ENCODE peak calls at places on chromosomes 2 and 18, in nine cellular contexts. One of them, this sample, is unnamed.

GRCh38 chr2:69056071-69056470 is 43.1 kb downstream of the ANTXR1 start:
- DNase-seq in fibroblast of pulmonary artery: no peak
- DNase-seq in CD8-positive, alpha-beta T cell: no peak
- DNase-seq in A549: no peak
- DNase-seq in AG04450: no peak
- DNase-seq in spleen: no peak
- DNase-seq in pancreas: no peak
- DNase-seq in neural crest cell: no peak
- DNase-seq in transverse colon: no peak
- DNase-seq in this sample: no peak

GRCh38 chr2:127859712-127860085 is 1.7 kb upstream of the POLR2D start:
- DNase-seq in fibroblast of pulmonary artery: no peak
- DNase-seq in CD8-positive, alpha-beta T cell: peak; percentile 73
- DNase-seq in A549: no peak
- DNase-seq in AG04450: no peak
- DNase-seq in spleen: peak; percentile 93
- DNase-seq in pancreas: peak; percentile 92
- DNase-seq in neural crest cell: no peak
- DNase-seq in transverse colon: peak; percentile 83
- DNase-seq in this sample: peak; percentile 41

GRCh38 chr2:170525566-170525900 is 189.6 kb upstream of the SP5 start:
- DNase-seq in fibroblast of pulmonary artery: peak; percentile 93
- DNase-seq in CD8-positive, alpha-beta T cell: no peak
- DNase-seq in A549: peak; percentile 60
- DNase-seq in AG04450: peak; percentile 86
- DNase-seq in spleen: no peak
- DNase-seq in pancreas: no peak
- DNase-seq in neural crest cell: no peak
- DNase-seq in transverse colon: peak; percentile 63
- DNase-seq in this sample: no peak

GRCh38 chr2:237996041-237996593 is 29.3 kb downstream of the UBE2F start:
- DNase-seq in fibroblast of pulmonary artery: peak; percentile 70
- DNase-seq in CD8-positive, alpha-beta T cell: no peak
- DNase-seq in A549: no peak
- DNase-seq in AG04450: peak; percentile 44
- DNase-seq in spleen: no peak
- DNase-seq in pancreas: no peak
- DNase-seq in neural crest cell: no peak
- DNase-seq in transverse colon: no peak
- DNase-seq in this sample: no peak

GRCh38 chr2:5690718-5691658 is 1.2 kb upstream of the SOX11 start:
- DNase-seq in fibroblast of pulmonary artery: no peak
- DNase-seq in CD8-positive, alpha-beta T cell: no peak
- DNase-seq in A549: no peak
- DNase-seq in AG04450: no peak
- DNase-seq in spleen: no peak
- DNase-seq in pancreas: peak; percentile 45
- DNase-seq in neural crest cell: peak; percentile 70
- DNase-seq in transverse colon: no peak
- DNase-seq in this sample: no peak

GRCh38 chr2:240599141-240599583 is 12.6 kb downstream of the CAPN10 start:
- DNase-seq in fibroblast of pulmonary artery: no peak
- DNase-seq in CD8-positive, alpha-beta T cell: no peak
- DNase-seq in A549: no peak
- DNase-seq in AG04450: no peak
- DNase-seq in spleen: peak; percentile 62
- DNase-seq in pancreas: no peak
- DNase-seq in neural crest cell: no peak
- DNase-seq in transverse colon: no peak
- DNase-seq in this sample: no peak

GRCh38 chr2:71850306-71850801 is 297.3 kb downstream of the CYP26B1 start:
- DNase-seq in fibroblast of pulmonary artery: no peak
- DNase-seq in CD8-positive, alpha-beta T cell: no peak
- DNase-seq in A549: no peak
- DNase-seq in AG04450: no peak
- DNase-seq in spleen: no peak
- DNase-seq in pancreas: no peak
- DNase-seq in neural crest cell: no peak
- DNase-seq in transverse colon: no peak
- DNase-seq in this sample: no peak

GRCh38 chr18:45670281-45670962 is 53.6 kb upstream of the SLC14A1 start:
- DNase-seq in fibroblast of pulmonary artery: peak; percentile 73
- DNase-seq in CD8-positive, alpha-beta T cell: peak; percentile 52
- DNase-seq in A549: no peak
- DNase-seq in AG04450: no peak
- DNase-seq in spleen: no peak
- DNase-seq in pancreas: no peak
- DNase-seq in neural crest cell: no peak
- DNase-seq in transverse colon: no peak
- DNase-seq in this sample: peak; percentile 33

GRCh38 chr2:240206630-240207029 is 66.2 kb upstream of the OTOS start:
- DNase-seq in fibroblast of pulmonary artery: no peak
- DNase-seq in CD8-positive, alpha-beta T cell: no peak
- DNase-seq in A549: no peak
- DNase-seq in AG04450: no peak
- DNase-seq in spleen: no peak
- DNase-seq in pancreas: no peak
- DNase-seq in neural crest cell: no peak
- DNase-seq in transverse colon: no peak
- DNase-seq in this sample: no peak

GRCh38 chr2:54897420-54898310 is 152.6 kb downstream of the RTN4 start:
- DNase-seq in fibroblast of pulmonary artery: no peak
- DNase-seq in CD8-positive, alpha-beta T cell: no peak
- DNase-seq in A549: no peak
- DNase-seq in AG04450: no peak
- DNase-seq in spleen: no peak
- DNase-seq in pancreas: no peak
- DNase-seq in neural crest cell: no peak
- DNase-seq in transverse colon: no peak
- DNase-seq in this sample: no peak

GRCh38 chr2:47250576-47251403 is 95.7 kb upstream of the STPG4 start:
- DNase-seq in fibroblast of pulmonary artery: peak; percentile 25
- DNase-seq in CD8-positive, alpha-beta T cell: no peak
- DNase-seq in A549: no peak
- DNase-seq in AG04450: no peak
- DNase-seq in spleen: no peak
- DNase-seq in pancreas: no peak
- DNase-seq in neural crest cell: no peak
- DNase-seq in transverse colon: no peak
- DNase-seq in this sample: no peak

GRCh38 chr2:209147981-209148380 is 275.9 kb upstream of the MAP2 start:
- DNase-seq in fibroblast of pulmonary artery: no peak
- DNase-seq in CD8-positive, alpha-beta T cell: no peak
- DNase-seq in A549: no peak
- DNase-seq in AG04450: no peak
- DNase-seq in spleen: no peak
- DNase-seq in pancreas: no peak
- DNase-seq in neural crest cell: no peak
- DNase-seq in transverse colon: no peak
- DNase-seq in this sample: no peak

GRCh38 chr2:26429779-26430654 is 28.3 kb downstream of the DRC1 start:
- DNase-seq in fibroblast of pulmonary artery: no peak
- DNase-seq in CD8-positive, alpha-beta T cell: no peak
- DNase-seq in A549: no peak
- DNase-seq in AG04450: no peak
- DNase-seq in spleen: no peak
- DNase-seq in pancreas: no peak
- DNase-seq in neural crest cell: no peak
- DNase-seq in transverse colon: no peak
- DNase-seq in this sample: no peak

GRCh38 chr2:159285433-159285832 is 1.1 kb downstream of the WDSUB1 start:
- DNase-seq in fibroblast of pulmonary artery: no peak
- DNase-seq in CD8-positive, alpha-beta T cell: no peak
- DNase-seq in A549: no peak
- DNase-seq in AG04450: no peak
- DNase-seq in spleen: peak; percentile 79
- DNase-seq in pancreas: no peak
- DNase-seq in neural crest cell: no peak
- DNase-seq in transverse colon: no peak
- DNase-seq in this sample: no peak

GRCh38 chr2:42150159-42150558 is 19.0 kb upstream of the EML4 start:
- DNase-seq in fibroblast of pulmonary artery: no peak
- DNase-seq in CD8-positive, alpha-beta T cell: no peak
- DNase-seq in A549: no peak
- DNase-seq in AG04450: no peak
- DNase-seq in spleen: no peak
- DNase-seq in pancreas: no peak
- DNase-seq in neural crest cell: no peak
- DNase-seq in transverse colon: no peak
- DNase-seq in this sample: no peak

GRCh38 chr2:128381001-128381938 is 62.6 kb upstream of the HS6ST1 start:
- DNase-seq in fibroblast of pulmonary artery: peak; percentile 19
- DNase-seq in CD8-positive, alpha-beta T cell: no peak
- DNase-seq in A549: no peak
- DNase-seq in AG04450: no peak
- DNase-seq in spleen: peak; percentile 78
- DNase-seq in pancreas: no peak
- DNase-seq in neural crest cell: peak; percentile 48
- DNase-seq in transverse colon: peak; percentile 5
- DNase-seq in this sample: no peak

GRCh38 chr18:27211569-27211968 is 26.5 kb upstream of the CHST9 start:
- DNase-seq in fibroblast of pulmonary artery: no peak
- DNase-seq in CD8-positive, alpha-beta T cell: no peak
- DNase-seq in A549: no peak
- DNase-seq in AG04450: no peak
- DNase-seq in spleen: no peak
- DNase-seq in pancreas: no peak
- DNase-seq in neural crest cell: no peak
- DNase-seq in transverse colon: no peak
- DNase-seq in this sample: no peak

GRCh38 chr18:31736630-31737029 is 24.1 kb downstream of the SLC25A52 start:
- DNase-seq in fibroblast of pulmonary artery: no peak
- DNase-seq in CD8-positive, alpha-beta T cell: no peak
- DNase-seq in A549: no peak
- DNase-seq in AG04450: no peak
- DNase-seq in spleen: no peak
- DNase-seq in pancreas: no peak
- DNase-seq in neural crest cell: no peak
- DNase-seq in transverse colon: no peak
- DNase-seq in this sample: peak; percentile 22

GRCh38 chr2:7758065-7758759 is 841.0 kb downstream of the RNF144A start:
- DNase-seq in fibroblast of pulmonary artery: no peak
- DNase-seq in CD8-positive, alpha-beta T cell: no peak
- DNase-seq in A549: no peak
- DNase-seq in AG04450: no peak
- DNase-seq in spleen: no peak
- DNase-seq in pancreas: no peak
- DNase-seq in neural crest cell: no peak
- DNase-seq in transverse colon: no peak
- DNase-seq in this sample: no peak

GRCh38 chr18:23918395-23919032 is 96.0 kb upstream of the TTC39C start:
- DNase-seq in fibroblast of pulmonary artery: peak; percentile 74
- DNase-seq in CD8-positive, alpha-beta T cell: peak; percentile 86
- DNase-seq in A549: peak; percentile 46
- DNase-seq in AG04450: peak; percentile 15
- DNase-seq in spleen: peak; percentile 86
- DNase-seq in pancreas: peak; percentile 62
- DNase-seq in neural crest cell: peak; percentile 85
- DNase-seq in transverse colon: peak; percentile 81
- DNase-seq in this sample: peak; percentile 61

GRCh38 chr18:8426401-8426800 is 182.8 kb upstream of the RAB12 start:
- DNase-seq in fibroblast of pulmonary artery: no peak
- DNase-seq in CD8-positive, alpha-beta T cell: no peak
- DNase-seq in A549: peak; percentile 12
- DNase-seq in AG04450: no peak
- DNase-seq in spleen: no peak
- DNase-seq in pancreas: no peak
- DNase-seq in neural crest cell: peak; percentile 38
- DNase-seq in transverse colon: no peak
- DNase-seq in this sample: no peak

GRCh38 chr18:49250819-49251388 is 209.5 kb downstream of the DYM start:
- DNase-seq in fibroblast of pulmonary artery: peak; percentile 64
- DNase-seq in CD8-positive, alpha-beta T cell: no peak
- DNase-seq in A549: peak; percentile 16
- DNase-seq in AG04450: no peak
- DNase-seq in spleen: no peak
- DNase-seq in pancreas: no peak
- DNase-seq in neural crest cell: no peak
- DNase-seq in transverse colon: no peak
- DNase-seq in this sample: no peak
- TF ChIP-seq CTCF in fibroblast of pulmonary artery: peak; percentile 73
- TF ChIP-seq CTCF in CD8-positive, alpha-beta T cell: no peak
- TF ChIP-seq CTCF in A549: peak; percentile 51
- TF ChIP-seq CTCF in AG04450: peak; percentile 68
- TF ChIP-seq CTCF in spleen: no peak
- TF ChIP-seq CTCF in pancreas: peak; percentile 15
- TF ChIP-seq CTCF in neural crest cell: peak; percentile 52
- TF ChIP-seq CTCF in transverse colon: peak; percentile 29
- TF ChIP-seq CTCF in this sample: no peak

GRCh38 chr2:120856421-120856862 is 120.8 kb downstream of the GLI2 start:
- DNase-seq in fibroblast of pulmonary artery: peak; percentile 51
- DNase-seq in CD8-positive, alpha-beta T cell: no peak
- DNase-seq in A549: peak; percentile 31
- DNase-seq in AG04450: no peak
- DNase-seq in spleen: peak; percentile 54
- DNase-seq in pancreas: peak; percentile 34
- DNase-seq in neural crest cell: no peak
- DNase-seq in transverse colon: no peak
- DNase-seq in this sample: no peak
- TF ChIP-seq CTCF in fibroblast of pulmonary artery: peak; percentile 34
- TF ChIP-seq CTCF in CD8-positive, alpha-beta T cell: no peak
- TF ChIP-seq CTCF in A549: no peak
- TF ChIP-seq CTCF in AG04450: peak; percentile 57
- TF ChIP-seq CTCF in spleen: no peak
- TF ChIP-seq CTCF in pancreas: no peak
- TF ChIP-seq CTCF in neural crest cell: peak; percentile 21
- TF ChIP-seq CTCF in transverse colon: peak; percentile 18
- TF ChIP-seq CTCF in this sample: no peak

GRCh38 chr2:86002375-86002774 is 103.3 kb downstream of the POLR1A start:
- DNase-seq in fibroblast of pulmonary artery: no peak
- DNase-seq in CD8-positive, alpha-beta T cell: no peak
- DNase-seq in A549: no peak
- DNase-seq in AG04450: no peak
- DNase-seq in spleen: peak; percentile 16
- DNase-seq in pancreas: no peak
- DNase-seq in neural crest cell: no peak
- DNase-seq in transverse colon: no peak
- DNase-seq in this sample: no peak
- TF ChIP-seq CTCF in fibroblast of pulmonary artery: no peak
- TF ChIP-seq CTCF in CD8-positive, alpha-beta T cell: no peak
- TF ChIP-seq CTCF in A549: no peak
- TF ChIP-seq CTCF in AG04450: no peak
- TF ChIP-seq CTCF in spleen: no peak
- TF ChIP-seq CTCF in pancreas: no peak
- TF ChIP-seq CTCF in neural crest cell: no peak
- TF ChIP-seq CTCF in transverse colon: no peak
- TF ChIP-seq CTCF in this sample: no peak

GRCh38 chr18:4016391-4017049 is 438.6 kb downstream of the DLGAP1 start:
- DNase-seq in fibroblast of pulmonary artery: no peak
- DNase-seq in CD8-positive, alpha-beta T cell: no peak
- DNase-seq in A549: no peak
- DNase-seq in AG04450: no peak
- DNase-seq in spleen: no peak
- DNase-seq in pancreas: no peak
- DNase-seq in neural crest cell: no peak
- DNase-seq in transverse colon: no peak
- DNase-seq in this sample: no peak

GRCh38 chr18:4020026-4020425 is 435.1 kb downstream of the DLGAP1 start:
- DNase-seq in fibroblast of pulmonary artery: no peak
- DNase-seq in CD8-positive, alpha-beta T cell: no peak
- DNase-seq in A549: no peak
- DNase-seq in AG04450: no peak
- DNase-seq in spleen: no peak
- DNase-seq in pancreas: no peak
- DNase-seq in neural crest cell: no peak
- DNase-seq in transverse colon: no peak
- DNase-seq in this sample: no peak

GRCh38 chr18:4017479-4017878 is 437.6 kb downstream of the DLGAP1 start:
- DNase-seq in fibroblast of pulmonary artery: peak; percentile 1
- DNase-seq in CD8-positive, alpha-beta T cell: no peak
- DNase-seq in A549: peak; percentile 54
- DNase-seq in AG04450: no peak
- DNase-seq in spleen: no peak
- DNase-seq in pancreas: no peak
- DNase-seq in neural crest cell: no peak
- DNase-seq in transverse colon: no peak
- DNase-seq in this sample: peak; percentile 30
- TF ChIP-seq CTCF in fibroblast of pulmonary artery: peak; percentile 23
- TF ChIP-seq CTCF in CD8-positive, alpha-beta T cell: no peak
- TF ChIP-seq CTCF in A549: peak; percentile 27
- TF ChIP-seq CTCF in AG04450: peak; percentile 12
- TF ChIP-seq CTCF in spleen: no peak
- TF ChIP-seq CTCF in pancreas: no peak
- TF ChIP-seq CTCF in neural crest cell: peak; percentile 46
- TF ChIP-seq CTCF in transverse colon: no peak
- TF ChIP-seq CTCF in this sample: no peak

This sample was measured in GM10248.